ENCODE peak calls at places on chromosomes 11 and 22, in nine cellular contexts. N, Z, T, R, U, B, D, A and O are unnamed samples.

GRCh38 chr22:44461614-44462013 is 36.4 kb downstream of the RTL6 start:
- DNase-seq in N (no peak), Z (no peak), T (no peak), R (no peak), U (no peak), B (no peak), D (no peak), A (no peak), O (no peak)

GRCh38 chr22:21603973-21604372 is 25.8 kb downstream of the YDJC start:
- DNase-seq in N (no peak), Z (no peak), T (no peak), R (no peak), U (no peak), B (no peak), D (no peak), A (no peak), O (no peak)

GRCh38 chr11:2515401-2516275 is 70.8 kb downstream of the KCNQ1 start:
- DNase-seq in N (no peak), Z (peak), T (no peak), R (no peak), U (no peak), B (peak), D (no peak), A (no peak), O (no peak)

GRCh38 chr22:46262449-46263207 is 515 bp downstream of the PKDREJ start:
- DNase-seq in N (peak), Z (peak), T (peak), R (no peak), U (no peak), B (no peak), D (no peak), A (no peak), O (no peak)

GRCh38 chr22:17007852-17008731 is at the start of gene GAB4:
- DNase-seq in N (no peak), Z (no peak), T (no peak), R (no peak), U (no peak), B (no peak), D (no peak), A (no peak), O (no peak)

GRCh38 chr11:101458161-101458560 is 125.6 kb downstream of the TRPC6 start:
- DNase-seq in N (no peak), Z (no peak), T (no peak), R (no peak), U (no peak), B (no peak), D (no peak), A (no peak), O (no peak)

GRCh38 chr11:35969089-35970046 is 25.5 kb downstream of the LDLRAD3 start:
- DNase-seq in N (no peak), Z (peak), T (no peak), R (peak), U (no peak), B (no peak), D (peak), A (no peak), O (peak)

GRCh38 chr11:32379714-32380113 is 55.6 kb downstream of the WT1 start:
- DNase-seq in N (no peak), Z (no peak), T (no peak), R (no peak), U (no peak), B (no peak), D (no peak), A (no peak), O (no peak)

GRCh38 chr22:40714514-40714966 is 35.3 kb downstream of the MCHR1 start:
- DNase-seq in N (no peak), Z (no peak), T (peak), R (no peak), U (no peak), B (no peak), D (no peak), A (no peak), O (no peak)

GRCh38 chr11:73316422-73316821 is 8.3 kb downstream of the ARHGEF17 start:
- DNase-seq in N (no peak), Z (no peak), T (no peak), R (no peak), U (no peak), B (no peak), D (no peak), A (no peak), O (no peak)

GRCh38 chr11:77026743-77027142 is 7.5 kb upstream of the B3GNT6 start:
- DNase-seq in N (no peak), Z (no peak), T (no peak), R (no peak), U (no peak), B (no peak), D (no peak), A (no peak), O (no peak)

GRCh38 chr11:723120-723883 is 17.3 kb downstream of the EPS8L2 start:
- DNase-seq in N (peak), Z (no peak), T (peak), R (no peak), U (peak), B (no peak), D (no peak), A (peak), O (peak)

GRCh38 chr11:75668508-75669297 is at the start of gene MAP6:
- DNase-seq in N (peak), Z (no peak), T (peak), R (no peak), U (no peak), B (no peak), D (no peak), A (peak), O (peak)

GRCh38 chr22:36355362-36355761 is 32.4 kb downstream of the MYH9 start:
- DNase-seq in N (no peak), Z (no peak), T (no peak), R (no peak), U (no peak), B (no peak), D (no peak), A (no peak), O (peak)

GRCh38 chr11:69700278-69701140 is 3.3 kb downstream of the FGF19 start:
- DNase-seq in N (peak), Z (peak), T (peak), R (no peak), U (no peak), B (no peak), D (no peak), A (no peak), O (no peak)

GRCh38 chr11:100927579-100927978 is 202.0 kb downstream of the PGR start:
- DNase-seq in N (peak), Z (no peak), T (peak), R (no peak), U (no peak), B (no peak), D (no peak), A (no peak), O (no peak)

GRCh38 chr11:12618743-12619540 is 55.3 kb upstream of the TEAD1 start:
- DNase-seq in N (no peak), Z (no peak), T (no peak), R (no peak), U (no peak), B (no peak), D (no peak), A (no peak), O (no peak)

GRCh38 chr11:118343981-118344521 is at the start of gene CD3G:
- DNase-seq in N (no peak), Z (peak), T (no peak), R (no peak), U (no peak), B (no peak), D (no peak), A (peak), O (no peak)

GRCh38 chr22:44975444-44976262 is 34.2 kb downstream of the PHF21B start:
- DNase-seq in N (peak), Z (peak), T (peak), R (peak), U (peak), B (peak), D (peak), A (peak), O (peak)

GRCh38 chr11:47003180-47003877 is 66.8 kb downstream of the CSTPP1 start:
- DNase-seq in N (no peak), Z (no peak), T (no peak), R (peak), U (peak), B (no peak), D (no peak), A (no peak), O (no peak)

GRCh38 chr22:39932918-39933649 is 27.1 kb upstream of the TMA7B start:
- DNase-seq in N (peak), Z (peak), T (peak), R (no peak), U (peak), B (no peak), D (no peak), A (peak), O (peak)

GRCh38 chr11:69409812-69410645 is 71.4 kb upstream of the LINC01488 start:
- DNase-seq in N (no peak), Z (no peak), T (no peak), R (no peak), U (no peak), B (no peak), D (no peak), A (no peak), O (no peak)

GRCh38 chr22:46483353-46483752 is 54.1 kb downstream of the CELSR1 start:
- DNase-seq in N (no peak), Z (no peak), T (no peak), R (no peak), U (no peak), B (no peak), D (no peak), A (no peak), O (peak)

GRCh38 chr22:31897842-31898241 is 46.5 kb upstream of the YWHAH start:
- DNase-seq in N (no peak), Z (no peak), T (no peak), R (no peak), U (no peak), B (no peak), D (no peak), A (no peak), O (no peak)

GRCh38 chr11:120400564-120401364 is 64.6 kb downstream of the ARHGEF12 start:
- DNase-seq in N (no peak), Z (no peak), T (no peak), R (peak), U (no peak), B (no peak), D (peak), A (no peak), O (peak)

GRCh38 chr22:17108256-17109112 is 12.7 kb downstream of the TMEM121B start:
- DNase-seq in N (no peak), Z (no peak), T (no peak), R (no peak), U (no peak), B (no peak), D (no peak), A (no peak), O (no peak)

GRCh38 chr11:23789938-23790371 is 706.9 kb upstream of the LUZP2 start:
- DNase-seq in N (no peak), Z (peak), T (no peak), R (no peak), U (no peak), B (no peak), D (no peak), A (no peak), O (no peak)

GRCh38 chr22:43094551-43094950 is 5.4 kb upstream of the TTLL1 start:
- DNase-seq in N (no peak), Z (no peak), T (no peak), R (no peak), U (peak), B (no peak), D (no peak), A (no peak), O (no peak)

GRCh38 chr11:45982656-45983470 is 60.4 kb downstream of the LARGE2 start:
- DNase-seq in N (peak), Z (no peak), T (peak), R (no peak), U (no peak), B (no peak), D (no peak), A (no peak), O (no peak)

GRCh38 chr11:8641332-8641731 is 41.1 kb downstream of the TRIM66 start:
- DNase-seq in N (no peak), Z (no peak), T (no peak), R (no peak), U (no peak), B (no peak), D (no peak), A (no peak), O (no peak)

GRCh38 chr11:96333076-96333744 is 9.8 kb downstream of the MAML2 start:
- DNase-seq in N (no peak), Z (no peak), T (no peak), R (no peak), U (no peak), B (no peak), D (no peak), A (no peak), O (no peak)

GRCh38 chr11:8766043-8766992 is 83.7 kb downstream of the RPL27A start:
- DNase-seq in N (no peak), Z (peak), T (peak), R (no peak), U (no peak), B (no peak), D (no peak), A (no peak), O (no peak)

GRCh38 chr11:6587360-6587953 is 16.0 kb downstream of the RRP8 start:
- DNase-seq in N (no peak), Z (peak), T (no peak), R (peak), U (no peak), B (no peak), D (no peak), A (no peak), O (no peak)

GRCh38 chr11:7555067-7555699 is 41.4 kb downstream of the PPFIBP2 start:
- DNase-seq in N (no peak), Z (peak), T (no peak), R (peak), U (no peak), B (no peak), D (no peak), A (no peak), O (no peak)

GRCh38 chr11:19080579-19080993 is 20.1 kb upstream of the MRGPRX2 start:
- DNase-seq in N (peak), Z (no peak), T (no peak), R (no peak), U (no peak), B (peak), D (no peak), A (no peak), O (no peak)

GRCh38 chr22:21632237-21632895 is at the start of gene CCDC116:
- DNase-seq in N (no peak), Z (peak), T (peak), R (no peak), U (peak), B (no peak), D (no peak), A (peak), O (peak)

GRCh38 chr22:24325105-24325757 is 54.6 kb downstream of the SPECC1L start:
- DNase-seq in N (peak), Z (no peak), T (peak), R (no peak), U (peak), B (no peak), D (peak), A (peak), O (peak)

GRCh38 chr22:19961201-19961580 is 19.6 kb upstream of the TXNRD2 start:
- DNase-seq in N (no peak), Z (no peak), T (no peak), R (no peak), U (no peak), B (no peak), D (no peak), A (no peak), O (no peak)

GRCh38 chr11:41533761-41534160 is 74.3 kb upstream of the LRRC4C start:
- DNase-seq in N (no peak), Z (no peak), T (no peak), R (peak), U (no peak), B (peak), D (no peak), A (no peak), O (no peak)

GRCh38 chr22:26902401-26903029 is 245.1 kb downstream of the MIAT start:
- DNase-seq in N (no peak), Z (no peak), T (no peak), R (no peak), U (no peak), B (no peak), D (no peak), A (no peak), O (no peak)
- H3K4me3 ChIP-seq in N (no peak), Z (peak), T (peak), R (no peak), U (no peak), B (no peak), D (no peak), A (no peak), O (no peak)

DNA sequence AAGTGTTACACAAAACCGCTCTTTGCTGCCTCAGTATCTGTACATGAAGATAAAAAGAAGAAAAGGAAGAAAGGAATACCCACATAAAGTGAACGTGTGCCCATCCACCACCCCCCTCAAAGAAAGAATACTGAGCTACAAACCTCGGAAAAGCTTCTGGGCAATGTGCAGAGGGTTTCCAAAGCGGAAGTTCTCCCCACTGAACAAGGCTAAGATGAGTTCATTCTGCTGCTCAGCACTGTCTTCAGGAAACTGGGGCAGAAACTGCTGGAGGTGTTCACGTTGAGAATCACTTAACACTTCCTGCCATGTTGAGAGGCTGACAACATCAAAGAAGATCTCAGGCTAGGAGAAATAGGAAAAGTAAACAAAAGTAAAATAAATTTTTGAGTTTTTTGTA is 6.9 kb downstream of the NFRKB start:
- DNase-seq in N (no peak), Z (no peak), T (no peak), R (no peak), U (no peak), B (no peak), D (no peak), A (no peak), O (no peak)
- H3K4me3 ChIP-seq in N (no peak), Z (no peak), T (no peak), R (no peak), U (no peak), B (no peak), D (no peak), A (no peak), O (no peak)

DNA sequence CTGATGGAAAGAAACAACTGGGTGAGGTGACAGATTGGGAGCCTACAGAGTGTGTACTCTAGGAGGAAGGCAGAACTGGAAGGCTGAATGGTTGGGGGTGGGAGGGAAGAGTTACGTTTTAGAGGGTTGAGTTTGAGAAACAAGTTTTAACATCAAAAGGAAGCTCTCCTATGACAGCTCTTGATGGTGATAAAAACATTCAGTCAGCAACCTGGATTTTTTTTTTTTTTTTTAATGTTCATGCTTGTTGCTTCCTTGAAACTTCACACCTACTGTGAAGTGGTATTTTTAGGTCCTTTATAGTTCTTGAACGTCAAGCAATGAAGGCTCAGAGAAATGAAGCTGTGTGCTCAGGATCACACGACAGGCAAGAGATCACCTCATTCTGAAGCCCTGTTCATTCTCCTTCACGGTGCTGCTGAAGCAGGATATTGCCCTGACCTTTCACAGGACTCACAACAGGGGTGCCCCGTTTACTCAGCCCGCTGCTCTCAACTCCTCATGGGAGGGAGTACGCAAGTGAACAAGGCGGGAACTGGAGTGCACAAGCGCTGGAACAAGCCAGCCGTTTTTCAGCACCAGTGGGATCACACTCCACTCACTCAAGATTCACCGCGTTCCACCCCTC is 1.6 kb upstream of the TMEM109 start:
- DNase-seq in N (no peak), Z (no peak), T (peak), R (no peak), U (no peak), B (no peak), D (no peak), A (peak), O (no peak)
- H3K4me3 ChIP-seq in N (no peak), Z (no peak), T (no peak), R (no peak), U (no peak), B (no peak), D (no peak), A (peak), O (no peak)

GRCh38 chr22:50292643-50293440 is 14.6 kb downstream of the PLXNB2 start:
- DNase-seq in N (no peak), Z (no peak), T (no peak), R (no peak), U (peak), B (no peak), D (peak), A (no peak), O (peak)
- H3K4me3 ChIP-seq in N (no peak), Z (peak), T (peak), R (no peak), U (peak), B (no peak), D (peak), A (no peak), O (no peak)

DNA sequence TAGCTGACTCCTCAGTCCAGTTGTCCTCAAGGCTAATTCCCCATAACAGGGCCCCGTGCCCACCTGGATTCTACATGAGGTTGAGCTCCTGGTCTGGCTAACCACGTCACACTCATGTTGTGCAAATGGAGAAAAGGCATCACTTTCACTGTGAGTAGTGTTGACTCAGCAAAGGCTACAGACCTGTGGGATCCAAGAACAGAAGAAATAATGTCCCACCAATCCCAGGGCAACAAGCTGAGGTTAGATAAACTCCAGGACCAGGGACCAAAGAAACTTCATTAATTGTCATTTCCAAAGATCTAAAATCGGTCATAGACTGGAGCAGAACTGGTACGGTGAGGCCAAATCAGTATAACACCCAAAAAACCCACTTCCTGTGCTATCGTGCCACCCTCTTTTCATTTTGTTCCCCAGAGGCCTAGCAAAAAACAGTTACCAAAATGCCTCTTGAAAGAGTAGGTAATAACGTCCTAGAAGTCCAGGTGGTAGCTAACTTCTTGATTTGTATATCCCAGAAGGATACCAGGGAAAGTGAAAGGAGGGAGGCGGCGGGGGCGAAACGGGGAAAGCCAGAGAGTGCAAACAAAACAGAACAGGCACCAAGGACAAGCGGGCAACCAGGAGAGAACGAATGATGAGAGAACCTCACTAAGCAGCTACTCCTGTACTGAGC is 1.4 kb downstream of the PCSK7 start:
- DNase-seq in N (no peak), Z (no peak), T (no peak), R (no peak), U (peak), B (no peak), D (peak), A (peak), O (peak)
- H3K4me3 ChIP-seq in N (no peak), Z (peak), T (peak), R (peak), U (peak), B (no peak), D (peak), A (peak), O (peak)

GRCh38 chr11:61695917-61696316 is 15.7 kb downstream of the DAGLA start:
- DNase-seq in N (no peak), Z (peak), T (no peak), R (no peak), U (no peak), B (peak), D (peak), A (peak), O (peak)
- H3K4me3 ChIP-seq in N (no peak), Z (peak), T (no peak), R (peak), U (no peak), B (no peak), D (no peak), A (peak), O (no peak)

GRCh38 chr11:64804346-64805210 is 1.6 kb upstream of the MAP4K2 start:
- DNase-seq in N (no peak), Z (no peak), T (peak), R (no peak), U (peak), B (no peak), D (no peak), A (no peak), O (no peak)

GRCh38 chr11:64803163-64803845 is at the start of gene MAP4K2:
- DNase-seq in N (peak), Z (peak), T (peak), R (peak), U (peak), B (peak), D (peak), A (peak), O (peak)

GRCh38 chr11:64802370-64803162 is 448 bp downstream of the MAP4K2 start:
- DNase-seq in N (no peak), Z (no peak), T (no peak), R (no peak), U (peak), B (no peak), D (peak), A (peak), O (peak)

GRCh38 chr11:64805481-64805880 is 2.5 kb upstream of the MAP4K2 start:
- DNase-seq in N (no peak), Z (no peak), T (no peak), R (no peak), U (no peak), B (no peak), D (no peak), A (no peak), O (no peak)

GRCh38 chr11:64803846-64804345 is 882 bp upstream of the MAP4K2 start:
- DNase-seq in N (no peak), Z (no peak), T (peak), R (peak), U (no peak), B (no peak), D (no peak), A (no peak), O (no peak)
- H3K4me3 ChIP-seq in N (peak), Z (peak), T (peak), R (peak), U (peak), B (peak), D (peak), A (peak), O (peak)